ENCODE peak calls at places on chromosomes 12 and 14, in four cellular contexts. S is GM12878, R is endothelial cell of umbilical vein, T is A549. F is an unnamed sample.

GRCh38 chr14:102230481-102231210 is 74.3 kb downstream of the MOK start:
- DNase-seq in T (no peak), R (no peak), S (no peak), F (no peak)

GRCh38 chr12:118981285-118982201 is at the start of gene SRRM4:
- DNase-seq in R (no peak), S (no peak), T (no peak), F (peak; percentile 11)

GRCh38 chr12:63826002-63826585 is 18.4 kb upstream of the SRGAP1 start:
- DNase-seq in R (peak; percentile 66), S (no peak), T (peak; percentile 81), F (peak; percentile 67)

GRCh38 chr12:46082473-46082872 is 92.1 kb upstream of the SCAF11 start:
- DNase-seq in R (no peak), S (no peak), T (no peak), F (no peak)

GRCh38 chr12:132558861-132559623 is 51.3 kb downstream of the LRCOL1 start:
- DNase-seq in S (no peak), T (no peak), R (no peak), F (peak; percentile 82)

GRCh38 chr12:131831021-131831571 is 2.9 kb downstream of the MMP17 start:
- DNase-seq in R (no peak), S (no peak), T (peak; percentile 63), F (peak; percentile 68)

GRCh38 chr12:77152623-77153193 is 87.3 kb upstream of the E2F7 start:
- DNase-seq in R (peak; percentile 68), T (peak; percentile 31), S (no peak), F (peak; percentile 15)

GRCh38 chr14:77761205-77761931 is 412 bp upstream of the SNW1 start:
- DNase-seq in T (peak; percentile 66), R (no peak), S (peak; percentile 84), F (peak; percentile 56)

DNA sequence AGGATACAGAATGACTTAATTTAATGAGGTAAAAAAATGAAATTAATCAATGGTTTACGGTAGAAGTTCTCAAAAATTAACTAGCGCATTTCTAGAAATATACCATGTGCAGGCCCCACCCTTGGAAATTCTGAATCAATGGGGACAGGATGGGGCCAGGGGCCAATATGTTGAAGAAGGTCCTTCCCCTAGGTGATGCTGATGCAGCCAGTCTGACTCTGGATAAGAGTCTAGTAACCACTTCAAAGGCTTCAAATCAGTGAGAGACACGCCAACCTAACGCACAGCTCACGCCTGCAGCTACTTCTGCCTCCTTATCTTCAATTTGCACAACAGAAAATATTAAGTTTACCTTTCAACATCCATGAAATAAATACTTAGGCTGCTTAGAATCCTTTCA is 14.9 kb downstream of the GIT2 start:
- DNase-seq in S (no peak), R (no peak), T (no peak), F (no peak)
- TF ChIP-seq MAX in S (no peak), R (no peak), T (no peak), F (no peak)

DNA sequence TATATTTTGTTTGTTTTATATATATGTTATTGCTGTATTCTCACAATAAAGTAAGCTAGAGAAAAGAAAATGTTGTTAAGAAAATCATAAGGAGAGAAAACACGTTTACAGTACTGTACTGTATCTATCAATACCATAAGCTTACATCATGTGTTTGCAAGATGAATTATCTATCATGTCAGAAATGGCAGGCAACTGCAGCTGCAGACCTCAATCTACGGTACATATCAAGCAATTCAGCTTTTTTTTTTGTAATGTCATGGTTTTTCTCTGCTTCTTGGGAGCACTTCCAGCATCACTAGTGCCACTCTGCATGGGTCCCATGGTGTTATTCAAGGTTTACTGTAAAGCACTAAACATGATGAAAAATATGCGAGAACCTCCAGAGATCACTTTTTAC is 8.9 kb upstream of the KRT2 start:
- DNase-seq in T (no peak), S (no peak), R (no peak), F (no peak)
- TF ChIP-seq MYC in T (no peak), S (no peak), R (no peak), F (no peak)

DNA sequence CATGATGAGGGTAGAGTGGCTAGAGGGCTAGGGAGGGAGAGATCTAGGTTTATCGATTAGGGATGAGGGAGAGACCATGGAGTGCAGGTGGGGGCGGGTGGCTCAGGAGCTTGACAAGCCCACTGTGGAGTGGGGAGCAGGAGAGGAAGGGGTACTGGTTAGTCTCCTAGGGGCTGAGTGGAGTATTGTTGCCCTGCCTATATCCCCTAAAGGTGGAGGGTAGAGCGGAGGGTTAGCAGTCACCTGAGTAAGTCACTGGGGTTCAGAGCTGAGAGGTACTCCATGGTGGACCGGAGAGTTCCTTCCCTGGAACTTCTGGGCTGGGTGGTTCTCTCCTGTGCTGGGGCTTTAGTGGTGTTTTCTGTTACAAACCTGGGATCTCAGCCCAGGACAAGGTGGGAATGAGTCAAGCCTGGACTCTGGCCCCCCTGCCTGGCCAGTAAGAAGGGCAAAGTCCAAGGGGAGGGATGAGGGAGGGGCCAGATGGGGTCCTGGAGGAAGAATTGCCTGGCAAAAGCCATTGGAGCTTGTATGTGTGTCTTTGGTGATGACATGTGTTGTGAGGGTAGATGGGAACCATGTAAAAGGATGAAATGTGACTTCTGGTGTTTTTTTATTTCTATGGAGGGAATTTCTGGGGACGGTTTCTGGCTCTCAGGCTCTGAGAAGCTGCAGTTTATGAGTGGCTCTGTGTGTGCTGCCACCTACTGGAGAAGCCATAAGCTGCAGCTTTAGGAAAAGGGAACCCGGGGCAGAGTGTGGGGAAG is at the start of gene CIDEB:
- DNase-seq in R (peak; percentile 52), S (no peak), T (peak; percentile 66), F (peak; percentile 73)
- TF ChIP-seq MAX in R (no peak), S (no peak), T (no peak), F (no peak)

DNA sequence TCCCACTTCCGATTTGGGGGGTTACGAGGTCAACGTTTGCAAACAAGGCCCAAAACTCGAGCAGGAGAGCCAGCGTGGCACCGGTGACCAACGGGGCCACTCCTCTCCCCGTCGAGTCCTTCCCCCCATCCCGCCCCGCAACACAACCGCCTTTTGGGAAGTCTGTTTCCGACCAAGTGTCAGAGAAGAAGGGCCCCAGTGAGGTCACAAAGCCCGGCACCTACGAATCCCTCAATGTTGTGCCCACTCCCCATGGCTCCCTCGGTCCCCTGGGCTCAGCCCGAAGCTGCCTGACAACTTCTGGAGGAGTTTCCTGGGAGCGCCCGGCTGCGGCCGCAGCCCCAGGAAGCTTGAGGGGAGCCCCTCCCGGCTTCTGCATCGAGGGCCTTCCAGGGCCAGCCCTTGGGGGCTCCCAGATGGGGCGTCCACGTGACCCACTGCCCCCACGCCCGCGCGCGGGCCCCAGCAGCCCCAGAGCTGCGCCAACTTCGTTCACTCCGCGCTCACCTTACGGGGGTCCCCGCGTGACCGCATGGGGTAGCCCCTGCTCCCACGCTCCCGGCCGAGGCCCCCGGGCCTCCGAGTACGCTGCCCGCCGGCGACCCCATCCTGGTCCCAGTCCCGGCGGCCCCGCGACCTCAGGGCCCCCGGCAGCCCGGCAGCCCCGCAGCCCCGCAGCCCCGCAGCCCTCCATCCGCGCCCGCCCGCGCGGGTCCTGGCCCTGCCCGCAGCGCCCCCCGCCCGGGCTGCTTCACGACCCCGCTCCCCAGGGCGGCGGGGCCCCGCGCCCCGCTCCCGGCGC is 1.1 kb downstream of the CDK2AP1 start:
- DNase-seq in T (no peak), R (no peak), S (no peak), F (peak; percentile 62)
- TF ChIP-seq MYC in T (no peak), R (no peak), S (no peak), F (peak; percentile 29)

DNA sequence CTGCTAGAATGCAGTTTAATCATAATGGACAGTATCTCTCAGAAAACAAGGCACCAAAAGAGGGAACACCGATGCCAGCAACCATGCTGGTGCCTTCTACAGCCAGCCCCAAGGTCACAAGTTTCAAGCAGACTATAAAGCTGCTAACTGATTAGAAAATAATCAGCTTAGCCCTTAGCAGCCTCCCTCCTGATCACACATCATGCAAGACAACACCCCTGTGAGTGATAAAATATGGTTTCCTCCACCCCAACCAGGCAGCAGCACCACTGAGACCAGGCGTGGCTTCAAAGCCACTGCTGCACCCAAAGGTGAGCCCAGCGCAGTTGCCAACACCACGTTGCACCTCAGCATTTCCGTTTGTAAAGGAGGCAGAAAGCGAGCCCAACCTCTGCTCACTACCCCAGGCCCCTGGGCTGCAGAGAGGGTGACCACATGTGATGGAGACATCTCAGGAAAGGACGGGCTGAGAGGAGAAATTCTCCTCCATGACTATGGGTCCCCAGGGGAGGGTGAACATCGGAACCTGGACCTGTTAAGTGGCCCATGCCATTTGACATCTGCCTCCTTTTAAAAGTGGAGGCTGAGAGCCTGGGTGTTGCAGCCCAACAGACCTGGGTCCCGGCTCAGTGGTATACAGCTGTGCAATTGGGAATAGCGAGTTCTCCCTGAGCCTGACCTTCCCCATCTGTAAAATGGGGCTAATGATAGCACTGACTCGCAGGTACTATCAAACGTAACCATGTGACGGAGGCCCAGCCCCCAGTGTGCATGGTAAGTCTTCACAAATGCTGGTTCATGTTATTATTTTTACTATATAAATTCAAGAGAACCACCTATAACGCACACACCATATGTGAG is 11.5 kb downstream of the ZFP36L1 start:
- DNase-seq in T (no peak), R (no peak), S (no peak), F (no peak)
- TF ChIP-seq MAX in T (no peak), R (no peak), S (no peak), F (no peak)

GRCh38 chr12:4540170-4540569 is 1.5 kb downstream of the RAD51AP1 start:
- DNase-seq in T (no peak), R (no peak), S (no peak), F (no peak)
- TF ChIP-seq MYC in T (no peak), R (no peak), S (no peak), F (no peak)

GRCh38 chr14:59537476-59537875 is 39.1 kb downstream of the CCDC175 start:
- DNase-seq in S (no peak), T (no peak), R (no peak), F (no peak)
- TF ChIP-seq MAX in S (no peak), T (no peak), R (no peak), F (no peak)

GRCh38 chr14:105858676-105859025 is 332.3 kb downstream of the TMEM121 start:
- DNase-seq in S (no peak), R (no peak), T (no peak), F (peak; percentile 58)

GRCh38 chr14:105862581-105863239 is 336.3 kb downstream of the TMEM121 start:
- DNase-seq in T (no peak), R (no peak), S (no peak), F (no peak)

GRCh38 chr14:105861985-105862465 is 335.6 kb downstream of the TMEM121 start:
- DNase-seq in S (peak; percentile 88), R (no peak), T (no peak), F (peak; percentile 57)

GRCh38 chr14:105859717-105860614 is 333.6 kb downstream of the TMEM121 start:
- DNase-seq in R (no peak), S (no peak), T (no peak), F (peak; percentile 85)

DNA sequence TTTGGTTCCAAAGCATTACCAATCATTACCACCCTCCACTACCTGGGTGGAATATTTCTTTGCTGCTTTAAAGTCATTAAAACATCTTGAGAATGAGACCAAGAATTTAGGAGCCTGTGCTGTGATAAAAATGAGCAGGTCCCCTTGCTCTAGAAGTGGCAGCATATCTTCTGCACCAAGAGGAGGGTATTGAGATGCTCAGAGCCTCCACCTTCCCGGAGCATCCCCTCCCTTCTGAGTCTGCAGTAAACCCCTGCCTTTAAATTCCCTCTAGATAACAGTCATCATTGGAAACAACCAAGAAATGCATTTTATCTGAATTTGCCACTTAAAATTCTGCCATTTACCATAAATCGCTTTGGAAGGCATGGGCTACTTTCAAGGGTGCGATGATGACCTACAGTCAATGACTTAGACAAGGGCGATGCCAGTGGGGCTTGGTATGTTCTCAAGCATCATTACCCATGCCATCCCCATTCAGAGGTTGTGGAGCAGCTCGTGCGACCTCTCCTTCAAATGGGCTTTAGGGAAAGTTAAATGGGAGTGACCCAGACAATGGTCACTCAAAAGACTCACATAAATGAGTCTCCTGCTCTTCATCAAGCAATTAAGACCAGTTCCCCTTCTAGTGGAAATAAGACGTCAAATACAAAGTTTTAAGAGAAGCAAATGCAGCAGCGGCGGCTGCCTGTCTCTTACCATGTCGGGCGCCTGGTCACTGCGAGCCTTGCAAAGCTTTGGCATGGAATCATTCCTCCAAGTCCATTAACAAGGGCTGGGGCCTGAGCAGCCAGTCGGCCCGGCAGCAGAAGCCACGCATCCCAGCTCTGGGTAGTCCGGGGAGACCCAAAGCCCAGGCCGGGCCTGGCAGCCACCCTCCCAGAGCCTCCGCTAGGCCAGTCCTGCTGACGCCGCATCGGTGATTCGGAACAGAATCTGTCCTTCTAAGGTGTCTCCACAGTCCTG is 334.5 kb downstream of the TMEM121 start:
- DNase-seq in S (no peak), R (no peak), T (no peak), F (no peak)
- TF ChIP-seq MYC in S (no peak), R (no peak), T (no peak), F (no peak)